ENCODE peak calls at places on chromosome 9, in ten cellular contexts. One of them, this sample, is unnamed.

GRCh38 chr9:123424131-123424530 is 68.1 kb downstream of the CRB2 start:
- DNase-seq in uterus: no peak
- DNase-seq in adipocyte: no peak
- DNase-seq in PC-9: no peak
- DNase-seq in WTC11: no peak
- DNase-seq in activated effector memory CD4-positive, alpha-beta T cell treated with anti-CD3 and anti-CD28 coated beads, Interleukin-2, amount 50 U/mL, for 16 hours: no peak
- DNase-seq in stimulated activated CD8-positive, alpha-beta memory T cell treated with anti-CD3 and anti-CD28 coated beads, Interleukin-12 subunit alpha, Interleukin-12 subunit beta, amount 100 ng/mL, for 4 hours: no peak
- DNase-seq in thyroid gland: no peak
- DNase-seq in stimulated activated CD4-positive, alpha-beta T cell treated with anti-CD3 and anti-CD28 coated beads, Interleukin-1b, Interleukin-23, amount 100 ng/mL, for 24 hours: no peak
- DNase-seq in NCI-H345: no peak
- DNase-seq in this sample: no peak

GRCh38 chr9:4349841-4350418 is 50.1 kb upstream of the GLIS3 start:
- DNase-seq in uterus: no peak
- DNase-seq in thyroid gland: no peak
- DNase-seq in WTC11: no peak
- DNase-seq in stimulated activated CD4-positive, alpha-beta T cell treated with anti-CD3 and anti-CD28 coated beads, Interleukin-1b, Interleukin-23, amount 100 ng/mL, for 24 hours: no peak
- DNase-seq in activated effector memory CD4-positive, alpha-beta T cell treated with anti-CD3 and anti-CD28 coated beads, Interleukin-2, amount 50 U/mL, for 16 hours: no peak
- DNase-seq in stimulated activated CD8-positive, alpha-beta memory T cell treated with anti-CD3 and anti-CD28 coated beads, Interleukin-12 subunit alpha, Interleukin-12 subunit beta, amount 100 ng/mL, for 4 hours: no peak
- DNase-seq in adipocyte: no peak
- DNase-seq in NCI-H345: no peak
- DNase-seq in PC-9: no peak
- DNase-seq in this sample: no peak

GRCh38 chr9:93098236-93098946 is 2.4 kb downstream of the CARD19 start:
- DNase-seq in activated effector memory CD4-positive, alpha-beta T cell treated with anti-CD3 and anti-CD28 coated beads, Interleukin-2, amount 50 U/mL, for 16 hours: peak
- DNase-seq in thyroid gland: peak
- DNase-seq in adipocyte: peak
- DNase-seq in PC-9: peak
- DNase-seq in stimulated activated CD4-positive, alpha-beta T cell treated with anti-CD3 and anti-CD28 coated beads, Interleukin-1b, Interleukin-23, amount 100 ng/mL, for 24 hours: peak
- DNase-seq in stimulated activated CD8-positive, alpha-beta memory T cell treated with anti-CD3 and anti-CD28 coated beads, Interleukin-12 subunit alpha, Interleukin-12 subunit beta, amount 100 ng/mL, for 4 hours: peak
- DNase-seq in WTC11: no peak
- DNase-seq in uterus: peak
- DNase-seq in NCI-H345: no peak
- DNase-seq in this sample: peak

GRCh38 chr9:111925784-111926183 is 29.2 kb downstream of the UGCG start:
- DNase-seq in activated effector memory CD4-positive, alpha-beta T cell treated with anti-CD3 and anti-CD28 coated beads, Interleukin-2, amount 50 U/mL, for 16 hours: no peak
- DNase-seq in WTC11: no peak
- DNase-seq in uterus: no peak
- DNase-seq in thyroid gland: no peak
- DNase-seq in NCI-H345: no peak
- DNase-seq in stimulated activated CD4-positive, alpha-beta T cell treated with anti-CD3 and anti-CD28 coated beads, Interleukin-1b, Interleukin-23, amount 100 ng/mL, for 24 hours: no peak
- DNase-seq in stimulated activated CD8-positive, alpha-beta memory T cell treated with anti-CD3 and anti-CD28 coated beads, Interleukin-12 subunit alpha, Interleukin-12 subunit beta, amount 100 ng/mL, for 4 hours: no peak
- DNase-seq in PC-9: no peak
- DNase-seq in adipocyte: peak
- DNase-seq in this sample: no peak

GRCh38 chr9:114723926-114724325 is 41.9 kb upstream of the TEX48 start:
- DNase-seq in stimulated activated CD8-positive, alpha-beta memory T cell treated with anti-CD3 and anti-CD28 coated beads, Interleukin-12 subunit alpha, Interleukin-12 subunit beta, amount 100 ng/mL, for 4 hours: no peak
- DNase-seq in NCI-H345: no peak
- DNase-seq in thyroid gland: no peak
- DNase-seq in PC-9: no peak
- DNase-seq in activated effector memory CD4-positive, alpha-beta T cell treated with anti-CD3 and anti-CD28 coated beads, Interleukin-2, amount 50 U/mL, for 16 hours: no peak
- DNase-seq in WTC11: no peak
- DNase-seq in adipocyte: peak
- DNase-seq in uterus: no peak
- DNase-seq in stimulated activated CD4-positive, alpha-beta T cell treated with anti-CD3 and anti-CD28 coated beads, Interleukin-1b, Interleukin-23, amount 100 ng/mL, for 24 hours: no peak
- DNase-seq in this sample: no peak

GRCh38 chr9:106953166-106953565 is 90.2 kb downstream of the ZNF462 start:
- DNase-seq in adipocyte: no peak
- DNase-seq in NCI-H345: no peak
- DNase-seq in thyroid gland: no peak
- DNase-seq in stimulated activated CD8-positive, alpha-beta memory T cell treated with anti-CD3 and anti-CD28 coated beads, Interleukin-12 subunit alpha, Interleukin-12 subunit beta, amount 100 ng/mL, for 4 hours: no peak
- DNase-seq in activated effector memory CD4-positive, alpha-beta T cell treated with anti-CD3 and anti-CD28 coated beads, Interleukin-2, amount 50 U/mL, for 16 hours: no peak
- DNase-seq in WTC11: no peak
- DNase-seq in uterus: no peak
- DNase-seq in PC-9: no peak
- DNase-seq in stimulated activated CD4-positive, alpha-beta T cell treated with anti-CD3 and anti-CD28 coated beads, Interleukin-1b, Interleukin-23, amount 100 ng/mL, for 24 hours: no peak
- DNase-seq in this sample: no peak

GRCh38 chr9:32571969-32572899 is 725 bp downstream of the NDUFB6 start:
- DNase-seq in stimulated activated CD4-positive, alpha-beta T cell treated with anti-CD3 and anti-CD28 coated beads, Interleukin-1b, Interleukin-23, amount 100 ng/mL, for 24 hours: peak
- DNase-seq in activated effector memory CD4-positive, alpha-beta T cell treated with anti-CD3 and anti-CD28 coated beads, Interleukin-2, amount 50 U/mL, for 16 hours: peak
- DNase-seq in WTC11: peak
- DNase-seq in PC-9: peak
- DNase-seq in uterus: no peak
- DNase-seq in stimulated activated CD8-positive, alpha-beta memory T cell treated with anti-CD3 and anti-CD28 coated beads, Interleukin-12 subunit alpha, Interleukin-12 subunit beta, amount 100 ng/mL, for 4 hours: peak
- DNase-seq in adipocyte: peak
- DNase-seq in thyroid gland: peak
- DNase-seq in NCI-H345: peak
- DNase-seq in this sample: peak

GRCh38 chr9:90998573-90998972 is 197.0 kb downstream of the SYK start:
- DNase-seq in stimulated activated CD4-positive, alpha-beta T cell treated with anti-CD3 and anti-CD28 coated beads, Interleukin-1b, Interleukin-23, amount 100 ng/mL, for 24 hours: no peak
- DNase-seq in stimulated activated CD8-positive, alpha-beta memory T cell treated with anti-CD3 and anti-CD28 coated beads, Interleukin-12 subunit alpha, Interleukin-12 subunit beta, amount 100 ng/mL, for 4 hours: no peak
- DNase-seq in thyroid gland: no peak
- DNase-seq in uterus: no peak
- DNase-seq in adipocyte: no peak
- DNase-seq in WTC11: no peak
- DNase-seq in PC-9: peak
- DNase-seq in activated effector memory CD4-positive, alpha-beta T cell treated with anti-CD3 and anti-CD28 coated beads, Interleukin-2, amount 50 U/mL, for 16 hours: no peak
- DNase-seq in NCI-H345: no peak
- DNase-seq in this sample: no peak

GRCh38 chr9:35110327-35110758 is 5.3 kb downstream of the ATOSB start:
- DNase-seq in thyroid gland: peak
- DNase-seq in uterus: no peak
- DNase-seq in stimulated activated CD4-positive, alpha-beta T cell treated with anti-CD3 and anti-CD28 coated beads, Interleukin-1b, Interleukin-23, amount 100 ng/mL, for 24 hours: no peak
- DNase-seq in stimulated activated CD8-positive, alpha-beta memory T cell treated with anti-CD3 and anti-CD28 coated beads, Interleukin-12 subunit alpha, Interleukin-12 subunit beta, amount 100 ng/mL, for 4 hours: no peak
- DNase-seq in PC-9: no peak
- DNase-seq in NCI-H345: no peak
- DNase-seq in adipocyte: peak
- DNase-seq in activated effector memory CD4-positive, alpha-beta T cell treated with anti-CD3 and anti-CD28 coated beads, Interleukin-2, amount 50 U/mL, for 16 hours: peak
- DNase-seq in WTC11: no peak
- DNase-seq in this sample: no peak

GRCh38 chr9:27750571-27750970 is 177.3 kb upstream of the C9orf72 start:
- DNase-seq in thyroid gland: no peak
- DNase-seq in stimulated activated CD4-positive, alpha-beta T cell treated with anti-CD3 and anti-CD28 coated beads, Interleukin-1b, Interleukin-23, amount 100 ng/mL, for 24 hours: no peak
- DNase-seq in WTC11: no peak
- DNase-seq in stimulated activated CD8-positive, alpha-beta memory T cell treated with anti-CD3 and anti-CD28 coated beads, Interleukin-12 subunit alpha, Interleukin-12 subunit beta, amount 100 ng/mL, for 4 hours: no peak
- DNase-seq in NCI-H345: no peak
- DNase-seq in adipocyte: no peak
- DNase-seq in uterus: no peak
- DNase-seq in activated effector memory CD4-positive, alpha-beta T cell treated with anti-CD3 and anti-CD28 coated beads, Interleukin-2, amount 50 U/mL, for 16 hours: no peak
- DNase-seq in PC-9: no peak
- DNase-seq in this sample: no peak

GRCh38 chr9:133031130-133031422 is 279 bp downstream of the GTF3C5 start:
- DNase-seq in NCI-H345: no peak
- DNase-seq in stimulated activated CD4-positive, alpha-beta T cell treated with anti-CD3 and anti-CD28 coated beads, Interleukin-1b, Interleukin-23, amount 100 ng/mL, for 24 hours: no peak
- DNase-seq in activated effector memory CD4-positive, alpha-beta T cell treated with anti-CD3 and anti-CD28 coated beads, Interleukin-2, amount 50 U/mL, for 16 hours: no peak
- DNase-seq in WTC11: no peak
- DNase-seq in uterus: no peak
- DNase-seq in stimulated activated CD8-positive, alpha-beta memory T cell treated with anti-CD3 and anti-CD28 coated beads, Interleukin-12 subunit alpha, Interleukin-12 subunit beta, amount 100 ng/mL, for 4 hours: no peak
- DNase-seq in PC-9: no peak
- DNase-seq in thyroid gland: no peak
- DNase-seq in adipocyte: no peak
- DNase-seq in this sample: no peak

GRCh38 chr9:91420471-91421021 is 3.1 kb downstream of the NFIL3 start:
- DNase-seq in stimulated activated CD4-positive, alpha-beta T cell treated with anti-CD3 and anti-CD28 coated beads, Interleukin-1b, Interleukin-23, amount 100 ng/mL, for 24 hours: no peak
- DNase-seq in NCI-H345: no peak
- DNase-seq in WTC11: no peak
- DNase-seq in PC-9: no peak
- DNase-seq in uterus: no peak
- DNase-seq in stimulated activated CD8-positive, alpha-beta memory T cell treated with anti-CD3 and anti-CD28 coated beads, Interleukin-12 subunit alpha, Interleukin-12 subunit beta, amount 100 ng/mL, for 4 hours: no peak
- DNase-seq in activated effector memory CD4-positive, alpha-beta T cell treated with anti-CD3 and anti-CD28 coated beads, Interleukin-2, amount 50 U/mL, for 16 hours: no peak
- DNase-seq in adipocyte: peak
- DNase-seq in thyroid gland: no peak
- DNase-seq in this sample: no peak

GRCh38 chr9:110933350-110934001 is 104.8 kb downstream of the LPAR1 start:
- DNase-seq in stimulated activated CD4-positive, alpha-beta T cell treated with anti-CD3 and anti-CD28 coated beads, Interleukin-1b, Interleukin-23, amount 100 ng/mL, for 24 hours: no peak
- DNase-seq in WTC11: no peak
- DNase-seq in thyroid gland: no peak
- DNase-seq in uterus: no peak
- DNase-seq in activated effector memory CD4-positive, alpha-beta T cell treated with anti-CD3 and anti-CD28 coated beads, Interleukin-2, amount 50 U/mL, for 16 hours: no peak
- DNase-seq in PC-9: no peak
- DNase-seq in NCI-H345: no peak
- DNase-seq in adipocyte: peak
- DNase-seq in stimulated activated CD8-positive, alpha-beta memory T cell treated with anti-CD3 and anti-CD28 coated beads, Interleukin-12 subunit alpha, Interleukin-12 subunit beta, amount 100 ng/mL, for 4 hours: no peak
- DNase-seq in this sample: no peak

GRCh38 chr9:129131300-129132145 is 20.3 kb downstream of the PTPA start:
- DNase-seq in activated effector memory CD4-positive, alpha-beta T cell treated with anti-CD3 and anti-CD28 coated beads, Interleukin-2, amount 50 U/mL, for 16 hours: peak
- DNase-seq in PC-9: peak
- DNase-seq in thyroid gland: peak
- DNase-seq in WTC11: peak
- DNase-seq in stimulated activated CD8-positive, alpha-beta memory T cell treated with anti-CD3 and anti-CD28 coated beads, Interleukin-12 subunit alpha, Interleukin-12 subunit beta, amount 100 ng/mL, for 4 hours: peak
- DNase-seq in stimulated activated CD4-positive, alpha-beta T cell treated with anti-CD3 and anti-CD28 coated beads, Interleukin-1b, Interleukin-23, amount 100 ng/mL, for 24 hours: peak
- DNase-seq in uterus: peak
- DNase-seq in adipocyte: peak
- DNase-seq in NCI-H345: peak
- DNase-seq in this sample: no peak

GRCh38 chr9:92716557-92716956 is 46.6 kb upstream of the IPPK start:
- DNase-seq in activated effector memory CD4-positive, alpha-beta T cell treated with anti-CD3 and anti-CD28 coated beads, Interleukin-2, amount 50 U/mL, for 16 hours: peak
- DNase-seq in stimulated activated CD8-positive, alpha-beta memory T cell treated with anti-CD3 and anti-CD28 coated beads, Interleukin-12 subunit alpha, Interleukin-12 subunit beta, amount 100 ng/mL, for 4 hours: peak
- DNase-seq in uterus: peak
- DNase-seq in thyroid gland: peak
- DNase-seq in stimulated activated CD4-positive, alpha-beta T cell treated with anti-CD3 and anti-CD28 coated beads, Interleukin-1b, Interleukin-23, amount 100 ng/mL, for 24 hours: peak
- DNase-seq in NCI-H345: peak
- DNase-seq in adipocyte: peak
- DNase-seq in WTC11: peak
- DNase-seq in PC-9: peak
- DNase-seq in this sample: no peak

GRCh38 chr9:127972316-127972871 is 8.4 kb downstream of the EEIG1 start:
- DNase-seq in thyroid gland: peak
- DNase-seq in PC-9: no peak
- DNase-seq in activated effector memory CD4-positive, alpha-beta T cell treated with anti-CD3 and anti-CD28 coated beads, Interleukin-2, amount 50 U/mL, for 16 hours: no peak
- DNase-seq in stimulated activated CD8-positive, alpha-beta memory T cell treated with anti-CD3 and anti-CD28 coated beads, Interleukin-12 subunit alpha, Interleukin-12 subunit beta, amount 100 ng/mL, for 4 hours: no peak
- DNase-seq in NCI-H345: no peak
- DNase-seq in stimulated activated CD4-positive, alpha-beta T cell treated with anti-CD3 and anti-CD28 coated beads, Interleukin-1b, Interleukin-23, amount 100 ng/mL, for 24 hours: no peak
- DNase-seq in adipocyte: no peak
- DNase-seq in WTC11: no peak
- DNase-seq in uterus: no peak
- DNase-seq in this sample: no peak

GRCh38 chr9:127923771-127924170 is 6.8 kb downstream of the PIP5KL1 start:
- DNase-seq in thyroid gland: no peak
- DNase-seq in WTC11: no peak
- DNase-seq in adipocyte: peak
- DNase-seq in stimulated activated CD8-positive, alpha-beta memory T cell treated with anti-CD3 and anti-CD28 coated beads, Interleukin-12 subunit alpha, Interleukin-12 subunit beta, amount 100 ng/mL, for 4 hours: no peak
- DNase-seq in PC-9: no peak
- DNase-seq in NCI-H345: no peak
- DNase-seq in activated effector memory CD4-positive, alpha-beta T cell treated with anti-CD3 and anti-CD28 coated beads, Interleukin-2, amount 50 U/mL, for 16 hours: no peak
- DNase-seq in uterus: no peak
- DNase-seq in stimulated activated CD4-positive, alpha-beta T cell treated with anti-CD3 and anti-CD28 coated beads, Interleukin-1b, Interleukin-23, amount 100 ng/mL, for 24 hours: no peak
- DNase-seq in this sample: peak

GRCh38 chr9:95830768-95831167 is 44.7 kb upstream of the ERCC6L2 start:
- DNase-seq in adipocyte: no peak
- DNase-seq in PC-9: no peak
- DNase-seq in stimulated activated CD4-positive, alpha-beta T cell treated with anti-CD3 and anti-CD28 coated beads, Interleukin-1b, Interleukin-23, amount 100 ng/mL, for 24 hours: no peak
- DNase-seq in WTC11: no peak
- DNase-seq in stimulated activated CD8-positive, alpha-beta memory T cell treated with anti-CD3 and anti-CD28 coated beads, Interleukin-12 subunit alpha, Interleukin-12 subunit beta, amount 100 ng/mL, for 4 hours: no peak
- DNase-seq in uterus: no peak
- DNase-seq in NCI-H345: no peak
- DNase-seq in activated effector memory CD4-positive, alpha-beta T cell treated with anti-CD3 and anti-CD28 coated beads, Interleukin-2, amount 50 U/mL, for 16 hours: no peak
- DNase-seq in thyroid gland: no peak
- DNase-seq in this sample: no peak

GRCh38 chr9:36499156-36499886 is 73.4 kb upstream of the MELK start:
- DNase-seq in stimulated activated CD8-positive, alpha-beta memory T cell treated with anti-CD3 and anti-CD28 coated beads, Interleukin-12 subunit alpha, Interleukin-12 subunit beta, amount 100 ng/mL, for 4 hours: no peak
- DNase-seq in activated effector memory CD4-positive, alpha-beta T cell treated with anti-CD3 and anti-CD28 coated beads, Interleukin-2, amount 50 U/mL, for 16 hours: no peak
- DNase-seq in PC-9: no peak
- DNase-seq in stimulated activated CD4-positive, alpha-beta T cell treated with anti-CD3 and anti-CD28 coated beads, Interleukin-1b, Interleukin-23, amount 100 ng/mL, for 24 hours: no peak
- DNase-seq in thyroid gland: no peak
- DNase-seq in WTC11: peak
- DNase-seq in NCI-H345: peak
- DNase-seq in adipocyte: no peak
- DNase-seq in uterus: no peak
- DNase-seq in this sample: no peak

GRCh38 chr9:105360344-105360743 is 87.5 kb upstream of the FSD1L start:
- DNase-seq in NCI-H345: no peak
- DNase-seq in adipocyte: no peak
- DNase-seq in WTC11: no peak
- DNase-seq in stimulated activated CD8-positive, alpha-beta memory T cell treated with anti-CD3 and anti-CD28 coated beads, Interleukin-12 subunit alpha, Interleukin-12 subunit beta, amount 100 ng/mL, for 4 hours: no peak
- DNase-seq in stimulated activated CD4-positive, alpha-beta T cell treated with anti-CD3 and anti-CD28 coated beads, Interleukin-1b, Interleukin-23, amount 100 ng/mL, for 24 hours: no peak
- DNase-seq in PC-9: no peak
- DNase-seq in uterus: no peak
- DNase-seq in thyroid gland: no peak
- DNase-seq in activated effector memory CD4-positive, alpha-beta T cell treated with anti-CD3 and anti-CD28 coated beads, Interleukin-2, amount 50 U/mL, for 16 hours: no peak
- DNase-seq in this sample: no peak

GRCh38 chr9:71353723-71354122 is 232.3 kb upstream of the TRPM3 start:
- DNase-seq in stimulated activated CD8-positive, alpha-beta memory T cell treated with anti-CD3 and anti-CD28 coated beads, Interleukin-12 subunit alpha, Interleukin-12 subunit beta, amount 100 ng/mL, for 4 hours: no peak
- DNase-seq in activated effector memory CD4-positive, alpha-beta T cell treated with anti-CD3 and anti-CD28 coated beads, Interleukin-2, amount 50 U/mL, for 16 hours: no peak
- DNase-seq in uterus: no peak
- DNase-seq in stimulated activated CD4-positive, alpha-beta T cell treated with anti-CD3 and anti-CD28 coated beads, Interleukin-1b, Interleukin-23, amount 100 ng/mL, for 24 hours: no peak
- DNase-seq in NCI-H345: no peak
- DNase-seq in adipocyte: peak
- DNase-seq in thyroid gland: no peak
- DNase-seq in WTC11: no peak
- DNase-seq in PC-9: no peak
- DNase-seq in this sample: peak